ENCODE peak calls at places on chromosomes 5 and 9, in ten cellular contexts. One of them, this sample, is unnamed.

GRCh38 chr9:842918-843468 is 1.5 kb downstream of the DMRT1 start:
- DNase-seq in right lobe of liver: no peak
- DNase-seq in hepatocyte: no peak
- DNase-seq in HFFc6: no peak
- DNase-seq in GM23338: peak; percentile 73
- DNase-seq in NCI-H1417: no peak
- DNase-seq in sigmoid colon: no peak
- DNase-seq in HTR-8/SVneo: no peak
- DNase-seq in naive B cell: no peak
- DNase-seq in AG10803: no peak
- DNase-seq in this sample: peak; percentile 29

GRCh38 chr5:178236126-178236525 is 3.5 kb upstream of the PHYKPL start:
- DNase-seq in HTR-8/SVneo: no peak
- DNase-seq in sigmoid colon: no peak
- DNase-seq in NCI-H1417: no peak
- DNase-seq in HFFc6: no peak
- DNase-seq in hepatocyte: no peak
- DNase-seq in GM23338: no peak
- DNase-seq in right lobe of liver: peak; percentile 42
- DNase-seq in AG10803: no peak
- DNase-seq in naive B cell: no peak
- DNase-seq in this sample: no peak

GRCh38 chr5:142924135-142924883 is 154.1 kb downstream of the ARHGAP26 start:
- DNase-seq in AG10803: no peak
- DNase-seq in naive B cell: no peak
- DNase-seq in HFFc6: no peak
- DNase-seq in GM23338: no peak
- DNase-seq in right lobe of liver: no peak
- DNase-seq in hepatocyte: no peak
- DNase-seq in sigmoid colon: no peak
- DNase-seq in NCI-H1417: no peak
- DNase-seq in HTR-8/SVneo: no peak
- DNase-seq in this sample: no peak

GRCh38 chr5:158796812-158797497 is 302.8 kb downstream of the EBF1 start:
- DNase-seq in sigmoid colon: no peak
- DNase-seq in naive B cell: no peak
- DNase-seq in HFFc6: no peak
- DNase-seq in HTR-8/SVneo: no peak
- DNase-seq in AG10803: peak; percentile 53
- DNase-seq in right lobe of liver: no peak
- DNase-seq in GM23338: no peak
- DNase-seq in hepatocyte: no peak
- DNase-seq in NCI-H1417: no peak
- DNase-seq in this sample: no peak

GRCh38 chr9:98916660-98917059 is 27.0 kb upstream of the COL15A1 start:
- DNase-seq in NCI-H1417: no peak
- DNase-seq in GM23338: peak; percentile 73
- DNase-seq in hepatocyte: peak; percentile 39
- DNase-seq in HTR-8/SVneo: no peak
- DNase-seq in naive B cell: no peak
- DNase-seq in sigmoid colon: peak; percentile 88
- DNase-seq in HFFc6: no peak
- DNase-seq in AG10803: no peak
- DNase-seq in right lobe of liver: no peak
- DNase-seq in this sample: peak; percentile 90

GRCh38 chr5:140398379-140398811 is 3.2 kb upstream of the ANKHD1 start:
- DNase-seq in HTR-8/SVneo: no peak
- DNase-seq in hepatocyte: no peak
- DNase-seq in HFFc6: no peak
- DNase-seq in AG10803: peak; percentile 54
- DNase-seq in NCI-H1417: no peak
- DNase-seq in naive B cell: no peak
- DNase-seq in right lobe of liver: no peak
- DNase-seq in sigmoid colon: no peak
- DNase-seq in GM23338: no peak
- DNase-seq in this sample: no peak

GRCh38 chr5:77356740-77357139 is 135.4 kb downstream of the WDR41 start:
- DNase-seq in NCI-H1417: no peak
- DNase-seq in right lobe of liver: no peak
- DNase-seq in AG10803: peak; percentile 68
- DNase-seq in HTR-8/SVneo: no peak
- DNase-seq in hepatocyte: no peak
- DNase-seq in sigmoid colon: no peak
- DNase-seq in naive B cell: no peak
- DNase-seq in GM23338: no peak
- DNase-seq in HFFc6: peak; percentile 44
- DNase-seq in this sample: no peak

GRCh38 chr9:120394058-120394669 is 185.8 kb downstream of the CDK5RAP2 start:
- DNase-seq in right lobe of liver: peak; percentile 71
- DNase-seq in hepatocyte: no peak
- DNase-seq in HTR-8/SVneo: peak; percentile 75
- DNase-seq in AG10803: peak; percentile 94
- DNase-seq in NCI-H1417: no peak
- DNase-seq in naive B cell: no peak
- DNase-seq in HFFc6: peak; percentile 90
- DNase-seq in sigmoid colon: peak; percentile 36
- DNase-seq in GM23338: no peak
- DNase-seq in this sample: no peak

GRCh38 chr5:116573617-116574431 is 799 bp downstream of the SEMA6A start:
- DNase-seq in naive B cell: no peak
- DNase-seq in sigmoid colon: no peak
- DNase-seq in NCI-H1417: peak; percentile 70
- DNase-seq in HFFc6: no peak
- DNase-seq in AG10803: no peak
- DNase-seq in hepatocyte: peak; percentile 43
- DNase-seq in HTR-8/SVneo: no peak
- DNase-seq in GM23338: no peak
- DNase-seq in right lobe of liver: peak; percentile 55
- DNase-seq in this sample: peak; percentile 36

GRCh38 chr5:32604800-32605765 is 19.7 kb downstream of the SUB1 start:
- DNase-seq in GM23338: no peak
- DNase-seq in sigmoid colon: no peak
- DNase-seq in right lobe of liver: no peak
- DNase-seq in HTR-8/SVneo: no peak
- DNase-seq in naive B cell: no peak
- DNase-seq in AG10803: no peak
- DNase-seq in NCI-H1417: no peak
- DNase-seq in hepatocyte: no peak
- DNase-seq in HFFc6: no peak
- DNase-seq in this sample: no peak

GRCh38 chr5:54593809-54594208 is 76.2 kb downstream of the SNX18 start:
- DNase-seq in HFFc6: no peak
- DNase-seq in AG10803: no peak
- DNase-seq in NCI-H1417: no peak
- DNase-seq in sigmoid colon: no peak
- DNase-seq in naive B cell: no peak
- DNase-seq in GM23338: no peak
- DNase-seq in right lobe of liver: no peak
- DNase-seq in hepatocyte: no peak
- DNase-seq in HTR-8/SVneo: no peak
- DNase-seq in this sample: no peak

GRCh38 chr5:106314221-106314824 is 1356.4 kb downstream of the EFNA5 start:
- DNase-seq in AG10803: peak; percentile 43
- DNase-seq in HTR-8/SVneo: no peak
- DNase-seq in naive B cell: no peak
- DNase-seq in NCI-H1417: no peak
- DNase-seq in right lobe of liver: no peak
- DNase-seq in GM23338: no peak
- DNase-seq in HFFc6: no peak
- DNase-seq in sigmoid colon: no peak
- DNase-seq in hepatocyte: no peak
- DNase-seq in this sample: no peak

GRCh38 chr9:127567119-127567897 is 44.8 kb upstream of the STXBP1 start:
- DNase-seq in GM23338: no peak
- DNase-seq in hepatocyte: peak; percentile 77
- DNase-seq in HFFc6: peak; percentile 41
- DNase-seq in right lobe of liver: peak; percentile 80
- DNase-seq in sigmoid colon: peak; percentile 88
- DNase-seq in HTR-8/SVneo: no peak
- DNase-seq in naive B cell: no peak
- DNase-seq in AG10803: peak; percentile 59
- DNase-seq in NCI-H1417: peak; percentile 55
- DNase-seq in this sample: peak; percentile 66

GRCh38 chr5:4384649-4385048 is 755.5 kb upstream of the ADAMTS16 start:
- DNase-seq in HFFc6: no peak
- DNase-seq in naive B cell: no peak
- DNase-seq in AG10803: no peak
- DNase-seq in NCI-H1417: no peak
- DNase-seq in hepatocyte: no peak
- DNase-seq in GM23338: no peak
- DNase-seq in HTR-8/SVneo: no peak
- DNase-seq in sigmoid colon: no peak
- DNase-seq in right lobe of liver: no peak
- DNase-seq in this sample: no peak

GRCh38 chr9:89658401-89658800 is 53.6 kb downstream of the GADD45G start:
- DNase-seq in NCI-H1417: no peak
- DNase-seq in GM23338: no peak
- DNase-seq in right lobe of liver: no peak
- DNase-seq in HFFc6: no peak
- DNase-seq in sigmoid colon: peak; percentile 69
- DNase-seq in HTR-8/SVneo: no peak
- DNase-seq in AG10803: no peak
- DNase-seq in naive B cell: no peak
- DNase-seq in hepatocyte: no peak
- DNase-seq in this sample: no peak

GRCh38 chr5:136802382-136802781 is 437.0 kb upstream of the TRPC7 start:
- DNase-seq in hepatocyte: peak; percentile 16
- DNase-seq in GM23338: peak; percentile 41
- DNase-seq in HTR-8/SVneo: no peak
- DNase-seq in HFFc6: peak; percentile 25
- DNase-seq in sigmoid colon: no peak
- DNase-seq in right lobe of liver: no peak
- DNase-seq in naive B cell: no peak
- DNase-seq in AG10803: peak; percentile 43
- DNase-seq in NCI-H1417: peak; percentile 1
- DNase-seq in this sample: peak; percentile 47

GRCh38 chr5:61286446-61287132 is 45.5 kb upstream of the ZSWIM6 start:
- DNase-seq in right lobe of liver: no peak
- DNase-seq in HTR-8/SVneo: no peak
- DNase-seq in HFFc6: peak; percentile 52
- DNase-seq in GM23338: no peak
- DNase-seq in sigmoid colon: no peak
- DNase-seq in naive B cell: no peak
- DNase-seq in hepatocyte: no peak
- DNase-seq in AG10803: peak; percentile 74
- DNase-seq in NCI-H1417: no peak
- DNase-seq in this sample: no peak

GRCh38 chr9:445033-445432 is 230.4 kb downstream of the DOCK8 start:
- DNase-seq in HFFc6: no peak
- DNase-seq in hepatocyte: peak; percentile 57
- DNase-seq in AG10803: peak; percentile 7
- DNase-seq in HTR-8/SVneo: no peak
- DNase-seq in right lobe of liver: no peak
- DNase-seq in GM23338: no peak
- DNase-seq in sigmoid colon: peak; percentile 66
- DNase-seq in NCI-H1417: no peak
- DNase-seq in naive B cell: no peak
- DNase-seq in this sample: peak; percentile 35

GRCh38 chr5:1050449-1051365 is 42.1 kb downstream of the NKD2 start:
- DNase-seq in naive B cell: no peak
- DNase-seq in HFFc6: no peak
- DNase-seq in HTR-8/SVneo: no peak
- DNase-seq in GM23338: peak; percentile 2
- DNase-seq in hepatocyte: no peak
- DNase-seq in right lobe of liver: peak; percentile 37
- DNase-seq in AG10803: no peak
- DNase-seq in NCI-H1417: no peak
- DNase-seq in sigmoid colon: no peak
- DNase-seq in this sample: no peak

GRCh38 chr5:76838481-76839261 is 11.1 kb upstream of the S100Z start:
- DNase-seq in NCI-H1417: no peak
- DNase-seq in HTR-8/SVneo: peak; percentile 48
- DNase-seq in right lobe of liver: no peak
- DNase-seq in sigmoid colon: no peak
- DNase-seq in GM23338: no peak
- DNase-seq in hepatocyte: peak; percentile 60
- DNase-seq in naive B cell: no peak
- DNase-seq in AG10803: peak; percentile 40
- DNase-seq in HFFc6: peak; percentile 70
- DNase-seq in this sample: no peak

GRCh38 chr5:52356311-52356918 is 431.3 kb upstream of the ITGA1 start:
- DNase-seq in hepatocyte: peak; percentile 32
- DNase-seq in right lobe of liver: no peak
- DNase-seq in HFFc6: no peak
- DNase-seq in GM23338: peak; percentile 59
- DNase-seq in sigmoid colon: no peak
- DNase-seq in HTR-8/SVneo: no peak
- DNase-seq in AG10803: peak; percentile 1
- DNase-seq in NCI-H1417: peak; percentile 19
- DNase-seq in naive B cell: no peak
- DNase-seq in this sample: no peak

GRCh38 chr5:136905571-136905970 is 540.2 kb upstream of the TRPC7 start:
- DNase-seq in naive B cell: no peak
- DNase-seq in NCI-H1417: no peak
- DNase-seq in hepatocyte: no peak
- DNase-seq in HTR-8/SVneo: no peak
- DNase-seq in right lobe of liver: no peak
- DNase-seq in sigmoid colon: no peak
- DNase-seq in AG10803: no peak
- DNase-seq in HFFc6: no peak
- DNase-seq in GM23338: no peak
- DNase-seq in this sample: no peak

GRCh38 chr9:1055156-1055555 is 5.0 kb downstream of the DMRT2 start:
- DNase-seq in NCI-H1417: no peak
- DNase-seq in HFFc6: no peak
- DNase-seq in hepatocyte: no peak
- DNase-seq in naive B cell: no peak
- DNase-seq in GM23338: no peak
- DNase-seq in AG10803: no peak
- DNase-seq in sigmoid colon: no peak
- DNase-seq in HTR-8/SVneo: no peak
- DNase-seq in right lobe of liver: no peak
- DNase-seq in this sample: no peak

GRCh38 chr9:131732636-131733340 is 7.1 kb downstream of the RAPGEF1 start:
- DNase-seq in right lobe of liver: no peak
- DNase-seq in AG10803: no peak
- DNase-seq in NCI-H1417: no peak
- DNase-seq in sigmoid colon: no peak
- DNase-seq in naive B cell: peak; percentile 81
- DNase-seq in hepatocyte: no peak
- DNase-seq in HFFc6: no peak
- DNase-seq in HTR-8/SVneo: no peak
- DNase-seq in GM23338: peak; percentile 47
- DNase-seq in this sample: no peak

GRCh38 chr5:98933446-98934072 is 4.8 kb upstream of the CHD1 start:
- DNase-seq in right lobe of liver: no peak
- DNase-seq in HTR-8/SVneo: no peak
- DNase-seq in naive B cell: peak; percentile 79
- DNase-seq in sigmoid colon: no peak
- DNase-seq in HFFc6: no peak
- DNase-seq in AG10803: no peak
- DNase-seq in hepatocyte: no peak
- DNase-seq in NCI-H1417: no peak
- DNase-seq in GM23338: no peak
- DNase-seq in this sample: no peak

GRCh38 chr9:85744481-85744880 is 2.7 kb upstream of the AGTPBP1 start:
- DNase-seq in AG10803: no peak
- DNase-seq in right lobe of liver: no peak
- DNase-seq in GM23338: peak; percentile 6
- DNase-seq in HTR-8/SVneo: no peak
- DNase-seq in NCI-H1417: no peak
- DNase-seq in HFFc6: no peak
- DNase-seq in sigmoid colon: no peak
- DNase-seq in naive B cell: no peak
- DNase-seq in hepatocyte: no peak
- DNase-seq in this sample: no peak

GRCh38 chr9:126669108-126669507 is 55.4 kb downstream of the LMX1B start:
- DNase-seq in NCI-H1417: no peak
- DNase-seq in right lobe of liver: no peak
- DNase-seq in naive B cell: no peak
- DNase-seq in hepatocyte: no peak
- DNase-seq in AG10803: no peak
- DNase-seq in sigmoid colon: no peak
- DNase-seq in HFFc6: no peak
- DNase-seq in GM23338: peak; percentile 30
- DNase-seq in HTR-8/SVneo: no peak
- DNase-seq in this sample: no peak

GRCh38 chr9:89445135-89445797 is 52.6 kb downstream of the SEMA4D start:
- DNase-seq in right lobe of liver: peak; percentile 18
- DNase-seq in NCI-H1417: no peak
- DNase-seq in sigmoid colon: no peak
- DNase-seq in hepatocyte: no peak
- DNase-seq in naive B cell: no peak
- DNase-seq in HFFc6: no peak
- DNase-seq in GM23338: no peak
- DNase-seq in AG10803: no peak
- DNase-seq in HTR-8/SVneo: no peak
- DNase-seq in this sample: no peak

This sample was measured in testis.